ENCODE peak calls at places on chromosome 9, in ten cellular contexts. J is GM23338; M is activated T-cell treated with anti-CD3 and anti-CD28 coated beads for 1 hour; P is T-cell; I is stimulated activated effector memory CD8-positive, alpha-beta T cell treated with anti-CD3 and anti-CD28 coated beads, Interleukin-12 subunit alpha, Interleukin-12 subunit beta, amount 100 ng/mL, for 72 hours; A is naive thymus-derived CD8-positive, alpha-beta T cell; Y is activated CD8-positive, alpha-beta T cell treated with anti-CD3 and anti-CD28 coated beads for 36 hours; U is transverse colon; T is IMR-90; V is HFFc6. N is an unnamed sample.
A peak's percentile ranks its signal among the peaks of the same experiment; 100 is the strongest.

GRCh38 chr9:74006935-74007334 is 490.2 kb upstream of the RORB start:
- DNase-seq in J (no peak), M (no peak), P (no peak), I (no peak), A (no peak), Y (no peak), U (no peak), T (no peak), V (no peak), N (no peak)

GRCh38 chr9:114805670-114806551 is at the start of gene TNFSF15:
- DNase-seq in J (peak; percentile 50), M (no peak), P (no peak), I (no peak), A (no peak), Y (peak; percentile 50), U (peak; percentile 54), T (peak; percentile 44), V (no peak), N (no peak)

GRCh38 chr9:18689881-18690280 is 215.9 kb downstream of the ADAMTSL1 start:
- DNase-seq in J (no peak), M (no peak), P (no peak), I (no peak), A (no peak), Y (no peak), U (no peak), T (peak; percentile 29), V (no peak), N (peak; percentile 14)

GRCh38 chr9:119761737-119762136 is 392.5 kb upstream of the BRINP1 start:
- DNase-seq in J (no peak), M (no peak), P (no peak), I (no peak), A (no peak), Y (no peak), U (no peak), T (no peak), V (no peak), N (no peak)

GRCh38 chr9:111178361-111179043 is 140.2 kb upstream of the LPAR1 start:
- DNase-seq in J (no peak), M (no peak), P (no peak), I (no peak), A (no peak), Y (no peak), U (no peak), T (peak; percentile 95), V (peak; percentile 79), N (peak; percentile 43)

GRCh38 chr9:97388721-97389238 is 23.1 kb upstream of the TDRD7 start:
- DNase-seq in J (no peak), M (no peak), P (no peak), I (peak; percentile 35), A (no peak), Y (peak; percentile 74), U (no peak), T (no peak), V (no peak), N (peak; percentile 27)

GRCh38 chr9:137550958-137551655 is 572 bp upstream of the MRPL41 start:
- DNase-seq in J (peak; percentile 93), M (no peak), P (no peak), I (peak; percentile 41), A (no peak), Y (no peak), U (no peak), T (peak; percentile 44), V (peak; percentile 70), N (peak; percentile 83)

GRCh38 chr9:109074236-109074889 is 45.4 kb downstream of the TMEM245 start:
- DNase-seq in J (no peak), M (no peak), P (no peak), I (no peak), A (no peak), Y (no peak), U (no peak), T (no peak), V (no peak), N (no peak)

GRCh38 chr9:13181652-13182051 is 97.8 kb downstream of the MPDZ start:
- DNase-seq in J (peak; percentile 9), M (no peak), P (no peak), I (no peak), A (no peak), Y (no peak), U (no peak), T (peak; percentile 38), V (peak; percentile 17), N (no peak)

GRCh38 chr9:89659473-89660256 is 54.9 kb downstream of the GADD45G start:
- DNase-seq in J (no peak), M (no peak), P (no peak), I (no peak), A (no peak), Y (no peak), U (no peak), T (no peak), V (no peak), N (no peak)

GRCh38 chr9:128503870-128504269 is 649 bp upstream of the GLE1 start:
- DNase-seq in J (peak; percentile 40), M (no peak), P (no peak), I (no peak), A (no peak), Y (no peak), U (peak; percentile 32), T (no peak), V (no peak), N (peak; percentile 30)

GRCh38 chr9:128192601-128193371 is 1.4 kb upstream of the CIZ1 start:
- DNase-seq in J (peak; percentile 79), M (peak; percentile 32), P (no peak), I (no peak), A (peak; percentile 27), Y (peak; percentile 75), U (peak; percentile 92), T (peak; percentile 60), V (peak; percentile 96), N (peak; percentile 90)

GRCh38 chr9:134643306-134643705 is 1.7 kb downstream of the COL5A1 start:
- DNase-seq in J (no peak), M (no peak), P (no peak), I (no peak), A (no peak), Y (no peak), U (no peak), T (peak; percentile 45), V (peak; percentile 59), N (peak; percentile 58)

GRCh38 chr9:25677301-25678146 is 720 bp downstream of the TUSC1 start:
- DNase-seq in J (peak; percentile 77), M (no peak), P (no peak), I (no peak), A (no peak), Y (peak; percentile 5), U (peak; percentile 90), T (peak; percentile 55), V (no peak), N (peak; percentile 80)

GRCh38 chr9:120402741-120403542 is 177.0 kb downstream of the CDK5RAP2 start:
- DNase-seq in J (no peak), M (no peak), P (no peak), I (no peak), A (no peak), Y (peak; percentile 26), U (no peak), T (peak; percentile 98), V (peak; percentile 93), N (peak; percentile 93)

GRCh38 chr9:8857330-8858249 is 1058.0 kb upstream of the DMAC1 start:
- DNase-seq in J (peak; percentile 86), M (no peak), P (no peak), I (no peak), A (no peak), Y (peak; percentile 14), U (peak; percentile 65), T (no peak), V (no peak), N (no peak)

GRCh38 chr9:75239176-75239575 is 150.9 kb downstream of the OSTF1 start:
- DNase-seq in J (peak; percentile 35), M (no peak), P (no peak), I (no peak), A (no peak), Y (no peak), U (no peak), T (peak; percentile 29), V (peak; percentile 64), N (no peak)

GRCh38 chr9:70347046-70347445 is 67.4 kb downstream of the KLF9 start:
- DNase-seq in J (no peak), M (no peak), P (no peak), I (no peak), A (no peak), Y (no peak), U (no peak), T (no peak), V (no peak), N (no peak)

N was measured in AG08395.